ENCODE peak calls at places on chromosomes 4 and X, in four cellular contexts. One of them, this sample, is unnamed.

GRCh38 chr4:7911044-7911578 is 28.6 kb downstream of the AFAP1 start:
- DNase-seq in PC-3: no peak
- DNase-seq in psoas muscle: peak; percentile 35
- DNase-seq in NB4: no peak
- DNase-seq in this sample: no peak

GRCh38 chr4:77566148-77566547 is 39.5 kb upstream of the CXCL13 start:
- DNase-seq in NB4: no peak
- DNase-seq in psoas muscle: no peak
- DNase-seq in PC-3: peak; percentile 11
- DNase-seq in this sample: no peak

GRCh38 chr4:16449381-16449780 is 223.1 kb upstream of the TAPT1 start:
- DNase-seq in psoas muscle: no peak
- DNase-seq in NB4: no peak
- DNase-seq in PC-3: no peak
- DNase-seq in this sample: no peak

GRCh38 chr4:6938758-6939201 is 29.2 kb downstream of the TBC1D14 start:
- DNase-seq in NB4: no peak
- DNase-seq in psoas muscle: no peak
- DNase-seq in PC-3: no peak
- DNase-seq in this sample: no peak

GRCh38 chrX:109270580-109271484 is 211.1 kb downstream of the GUCY2F start:
- DNase-seq in PC-3: no peak
- DNase-seq in psoas muscle: no peak
- DNase-seq in NB4: peak; percentile 5
- DNase-seq in this sample: peak; percentile 93

GRCh38 chr4:159677521-159677920 is 574.6 kb downstream of the RAPGEF2 start:
- DNase-seq in NB4: no peak
- DNase-seq in psoas muscle: no peak
- DNase-seq in PC-3: no peak
- DNase-seq in this sample: no peak

GRCh38 chr4:75555294-75556164 is at the start of gene ODAPH:
- DNase-seq in NB4: no peak
- DNase-seq in psoas muscle: no peak
- DNase-seq in PC-3: peak; percentile 76
- DNase-seq in this sample: peak; percentile 84

GRCh38 chr4:45122406-45122805 is 396.1 kb upstream of the GNPDA2 start:
- DNase-seq in PC-3: no peak
- DNase-seq in psoas muscle: no peak
- DNase-seq in NB4: no peak
- DNase-seq in this sample: no peak

GRCh38 chr4:24856586-24856985 is 56.3 kb downstream of the CCDC149 start:
- DNase-seq in psoas muscle: no peak
- DNase-seq in NB4: no peak
- DNase-seq in PC-3: no peak
- DNase-seq in this sample: peak; percentile 75

GRCh38 chr4:169274033-169274432 is 3.3 kb upstream of the SH3RF1 start:
- DNase-seq in PC-3: no peak
- DNase-seq in psoas muscle: no peak
- DNase-seq in NB4: no peak
- DNase-seq in this sample: no peak

GRCh38 chr4:188955066-188955465 is 815.8 kb downstream of the TRIML1 start:
- DNase-seq in PC-3: no peak
- DNase-seq in psoas muscle: no peak
- DNase-seq in NB4: no peak
- DNase-seq in this sample: no peak

GRCh38 chr4:24748023-24748422 is 47.4 kb upstream of the SOD3 start:
- DNase-seq in PC-3: no peak
- DNase-seq in NB4: no peak
- DNase-seq in psoas muscle: no peak
- DNase-seq in this sample: no peak

GRCh38 chrX:137545711-137546651 is 19.9 kb upstream of the ZIC3 start:
- DNase-seq in PC-3: no peak
- DNase-seq in NB4: no peak
- DNase-seq in psoas muscle: no peak
- DNase-seq in this sample: no peak

GRCh38 chrX:54473993-54474859 is 21.8 kb downstream of the FGD1 start:
- DNase-seq in psoas muscle: no peak
- DNase-seq in NB4: no peak
- DNase-seq in PC-3: peak; percentile 80
- DNase-seq in this sample: no peak

GRCh38 chr4:83219344-83219990 is 65.1 kb downstream of the COQ2 start:
- DNase-seq in PC-3: no peak
- DNase-seq in psoas muscle: no peak
- DNase-seq in NB4: no peak
- DNase-seq in this sample: peak; percentile 83

GRCh38 chr4:41160010-41160789 is 54.1 kb downstream of the APBB2 start:
- DNase-seq in NB4: no peak
- DNase-seq in PC-3: peak; percentile 89
- DNase-seq in psoas muscle: peak; percentile 55
- DNase-seq in this sample: no peak

GRCh38 chrX:132171478-132171877 is 43.7 kb upstream of the FRMD7 start:
- DNase-seq in PC-3: no peak
- DNase-seq in psoas muscle: no peak
- DNase-seq in NB4: peak; percentile 5
- DNase-seq in this sample: peak; percentile 1

GRCh38 chrX:98523521-98523920 is 1639.8 kb downstream of the RPA4 start:
- DNase-seq in PC-3: no peak
- DNase-seq in NB4: no peak
- DNase-seq in psoas muscle: no peak
- DNase-seq in this sample: no peak

GRCh38 chr4:14650127-14650526 is 352.2 kb upstream of the CPEB2 start:
- DNase-seq in psoas muscle: no peak
- DNase-seq in NB4: no peak
- DNase-seq in PC-3: peak; percentile 13
- DNase-seq in this sample: no peak

GRCh38 chr4:176784816-176785215 is 7.9 kb downstream of the VEGFC start:
- DNase-seq in NB4: no peak
- DNase-seq in psoas muscle: no peak
- DNase-seq in PC-3: peak; percentile 25
- DNase-seq in this sample: no peak

GRCh38 chr4:72312032-72312650 is 256.9 kb downstream of the ADAMTS3 start:
- DNase-seq in NB4: no peak
- DNase-seq in PC-3: peak; percentile 85
- DNase-seq in psoas muscle: peak; percentile 60
- DNase-seq in this sample: peak; percentile 33

GRCh38 chr4:122450847-122451246 is 5.7 kb downstream of the IL2 start:
- DNase-seq in NB4: peak; percentile 13
- DNase-seq in PC-3: peak; percentile 62
- DNase-seq in psoas muscle: no peak
- DNase-seq in this sample: peak; percentile 19

GRCh38 chr4:82797591-82798081 is 960 bp downstream of the SCD5 start:
- DNase-seq in PC-3: no peak
- DNase-seq in psoas muscle: peak; percentile 32
- DNase-seq in NB4: peak; percentile 31
- DNase-seq in this sample: peak; percentile 16

GRCh38 chrX:131792356-131792749 is 230.7 kb upstream of the STK26 start:
- DNase-seq in psoas muscle: peak; percentile 82
- DNase-seq in PC-3: peak; percentile 23
- DNase-seq in NB4: no peak
- DNase-seq in this sample: peak; percentile 47

GRCh38 chr4:106421441-106422296 is 53.1 kb upstream of the GIMD1 start:
- DNase-seq in PC-3: peak; percentile 62
- DNase-seq in NB4: no peak
- DNase-seq in psoas muscle: no peak
- DNase-seq in this sample: no peak

DNA sequence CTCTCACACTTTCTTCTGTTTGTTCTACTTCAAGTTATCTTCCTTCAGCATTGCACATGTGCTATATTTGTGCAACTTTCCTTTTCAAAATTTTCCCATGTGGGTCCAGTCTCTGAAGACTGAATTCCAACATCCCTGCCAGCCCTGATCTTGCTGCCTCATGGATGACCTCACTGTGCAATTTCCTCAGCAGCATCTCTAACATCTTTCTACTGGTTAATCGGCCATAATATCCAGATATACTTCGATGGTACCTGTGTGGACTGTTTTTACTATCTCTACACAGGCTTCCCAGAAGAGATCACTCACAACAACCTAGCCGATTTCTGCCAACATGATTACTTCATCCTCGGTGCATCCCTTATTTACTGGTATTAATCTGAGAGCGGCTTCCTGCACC is 41.5 kb downstream of the GPM6A start:
- DNase-seq in psoas muscle: no peak
- DNase-seq in NB4: no peak
- DNase-seq in PC-3: peak; percentile 10
- DNase-seq in this sample: no peak
- H3K4me3 ChIP-seq in psoas muscle: peak overlapping the region; percentile 53
- H3K4me3 ChIP-seq in NB4: peak overlapping the region; percentile 75
- H3K4me3 ChIP-seq in PC-3: peak overlapping the region; percentile 85
- H3K4me3 ChIP-seq in this sample: no peak overlapping the region

DNA sequence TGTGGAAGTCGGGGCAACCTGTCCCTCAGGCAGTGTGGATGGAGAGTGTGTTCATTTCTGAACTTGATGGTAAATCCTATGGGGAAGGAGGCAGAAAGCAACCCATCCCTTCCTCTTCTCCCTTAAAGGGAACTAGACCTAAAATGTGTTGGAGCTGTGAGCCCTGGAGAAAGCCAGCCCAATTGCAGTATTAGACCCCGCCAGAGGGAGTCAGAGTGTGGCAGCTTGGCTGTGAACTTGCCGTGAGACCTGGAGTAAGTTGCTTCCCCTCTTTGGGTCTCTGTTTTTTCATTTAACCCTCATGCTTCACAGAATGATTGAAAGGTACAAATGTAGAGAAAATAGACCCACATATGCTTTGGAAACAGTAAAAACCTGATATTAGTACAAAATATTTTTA is 108.7 kb upstream of the PAK3 start:
- DNase-seq in PC-3: peak; percentile 16
- DNase-seq in psoas muscle: no peak
- DNase-seq in NB4: peak; percentile 20
- DNase-seq in this sample: no peak
- TF ChIP-seq CTCF in PC-3: peak; percentile 32
- TF ChIP-seq CTCF in psoas muscle: no peak
- TF ChIP-seq CTCF in NB4: peak; percentile 23
- TF ChIP-seq CTCF in this sample: no peak

DNA sequence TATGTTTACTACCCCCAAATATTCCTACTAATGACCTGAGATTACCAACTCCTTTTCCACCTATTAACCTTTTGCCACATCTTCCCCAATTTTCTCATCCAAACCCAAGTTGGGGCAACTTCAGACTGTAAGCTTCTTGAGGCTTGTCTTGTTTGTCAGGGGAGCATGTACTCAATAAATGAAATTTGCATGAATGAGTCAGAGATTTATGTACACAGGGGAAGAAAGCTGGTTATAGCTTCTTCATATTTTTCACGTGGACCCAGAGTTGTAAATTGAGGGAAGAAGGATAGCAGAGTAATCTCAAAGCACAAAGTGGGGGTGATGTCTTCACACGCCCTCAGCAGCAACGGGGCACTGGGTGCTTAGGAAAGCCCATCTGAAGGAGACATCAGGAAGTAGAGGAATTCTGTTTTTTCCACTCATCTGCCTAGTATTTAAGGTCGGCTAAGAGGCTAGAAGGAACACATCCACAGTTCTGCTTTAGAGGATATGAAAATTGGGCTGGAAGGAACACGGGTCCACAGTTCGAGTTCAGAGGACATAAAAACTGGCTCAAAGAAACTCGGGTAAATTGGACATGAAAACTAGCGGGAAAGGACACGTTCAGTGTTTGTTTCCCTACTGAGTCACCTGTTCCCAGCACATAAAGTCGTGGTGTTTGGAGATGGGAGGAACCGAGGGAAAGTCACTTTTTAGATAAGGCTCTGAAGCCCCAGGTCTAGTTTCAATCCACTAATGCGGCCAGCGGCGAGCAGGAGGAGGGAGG is 698 bp upstream of the CA5B start:
- DNase-seq in PC-3: peak; percentile 41
- DNase-seq in psoas muscle: no peak
- DNase-seq in NB4: no peak
- DNase-seq in this sample: peak; percentile 2
- H3K4me3 ChIP-seq in PC-3: peak overlapping the region; percentile 60
- H3K4me3 ChIP-seq in psoas muscle: peak overlapping the region; percentile 62
- H3K4me3 ChIP-seq in NB4: no peak overlapping the region
- H3K4me3 ChIP-seq in this sample: peak overlapping the region; percentile 54

GRCh38 chr4:123858465-123858864 is 461.9 kb downstream of the SPRY1 start:
- DNase-seq in psoas muscle: no peak
- DNase-seq in PC-3: no peak
- DNase-seq in NB4: no peak
- DNase-seq in this sample: no peak

GRCh38 chr4:123851521-123851920 is 454.9 kb downstream of the SPRY1 start:
- DNase-seq in NB4: no peak
- DNase-seq in PC-3: no peak
- DNase-seq in psoas muscle: no peak
- DNase-seq in this sample: no peak

GRCh38 chr4:123862812-123863211 is 466.2 kb downstream of the SPRY1 start:
- DNase-seq in PC-3: no peak
- DNase-seq in psoas muscle: no peak
- DNase-seq in NB4: no peak
- DNase-seq in this sample: no peak

GRCh38 chr4:123853651-123854050 is 457.1 kb downstream of the SPRY1 start:
- DNase-seq in NB4: no peak
- DNase-seq in PC-3: no peak
- DNase-seq in psoas muscle: no peak
- DNase-seq in this sample: no peak

GRCh38 chr4:123856689-123857545 is 460.3 kb downstream of the SPRY1 start:
- DNase-seq in NB4: peak; percentile 2
- DNase-seq in PC-3: peak; percentile 33
- DNase-seq in psoas muscle: no peak
- DNase-seq in this sample: no peak
- TF ChIP-seq CTCF in NB4: no peak
- TF ChIP-seq CTCF in PC-3: no peak
- TF ChIP-seq CTCF in psoas muscle: peak; percentile 29
- TF ChIP-seq CTCF in this sample: no peak

GRCh38 chrX:20547649-20548051 is 280.9 kb upstream of the RPS6KA3 start:
- DNase-seq in psoas muscle: no peak
- DNase-seq in NB4: peak; percentile 35
- DNase-seq in PC-3: peak; percentile 26
- DNase-seq in this sample: peak; percentile 3

GRCh38 chrX:20542072-20542471 is 275.4 kb upstream of the RPS6KA3 start:
- DNase-seq in NB4: no peak
- DNase-seq in PC-3: no peak
- DNase-seq in psoas muscle: no peak
- DNase-seq in this sample: no peak

DNA sequence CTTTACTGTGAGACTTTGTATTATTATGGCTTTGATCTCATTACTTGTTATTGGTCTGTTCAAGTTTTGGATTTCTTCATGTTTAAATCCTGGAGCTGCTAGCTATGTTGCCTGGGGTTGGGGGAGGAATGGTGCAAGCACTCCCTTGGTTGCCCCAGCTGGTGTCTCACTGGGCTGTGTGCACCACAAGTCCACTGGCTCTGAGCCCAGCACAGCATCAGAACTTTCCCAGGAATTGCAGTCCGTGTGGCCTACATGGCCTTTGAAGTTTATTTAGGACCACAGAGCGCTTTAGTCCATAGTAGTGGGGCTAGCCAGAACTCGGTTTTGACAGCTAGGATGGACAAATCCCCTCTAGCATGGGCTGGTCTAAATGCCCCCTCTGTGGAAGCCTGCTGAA is 278.8 kb upstream of the RPS6KA3 start:
- DNase-seq in PC-3: no peak
- DNase-seq in NB4: no peak
- DNase-seq in psoas muscle: no peak
- DNase-seq in this sample: no peak
- H3K4me3 ChIP-seq in PC-3: no peak overlapping the region
- H3K4me3 ChIP-seq in NB4: no peak overlapping the region
- H3K4me3 ChIP-seq in psoas muscle: no peak overlapping the region
- H3K4me3 ChIP-seq in this sample: no peak overlapping the region